ENCODE peak calls at places on chromosomes 2 and 18, in eight cellular contexts. One of them, this sample, is unnamed.
A peak's percentile ranks its signal among the peaks of the same experiment; 100 is the strongest.

GRCh38 chr2:42722328-42723190 is 41.4 kb downstream of the OXER1 start:
- DNase-seq in H9: no peak
- DNase-seq in CD8-positive, alpha-beta T cell: no peak
- DNase-seq in PC-3: peak; percentile 14
- DNase-seq in tibial nerve: no peak
- DNase-seq in body of pancreas: peak; percentile 91
- DNase-seq in fibroblast of villous mesenchyme: peak; percentile 95
- DNase-seq in fibroblast of lung: peak; percentile 95
- DNase-seq in this sample: peak; percentile 84

GRCh38 chr2:43387092-43388062 is 161.0 kb upstream of the ZFP36L2 start:
- DNase-seq in CD8-positive, alpha-beta T cell: no peak
- DNase-seq in tibial nerve: no peak
- DNase-seq in PC-3: peak; percentile 33
- DNase-seq in H9: no peak
- DNase-seq in body of pancreas: no peak
- DNase-seq in fibroblast of lung: peak; percentile 60
- DNase-seq in fibroblast of villous mesenchyme: peak; percentile 80
- DNase-seq in this sample: peak; percentile 32

GRCh38 chr2:205020673-205021072 is 475.4 kb downstream of the PARD3B start:
- DNase-seq in CD8-positive, alpha-beta T cell: no peak
- DNase-seq in H9: no peak
- DNase-seq in body of pancreas: no peak
- DNase-seq in tibial nerve: no peak
- DNase-seq in fibroblast of lung: no peak
- DNase-seq in fibroblast of villous mesenchyme: no peak
- DNase-seq in PC-3: no peak
- DNase-seq in this sample: no peak

GRCh38 chr2:71494523-71495155 is 41.3 kb downstream of the DYSF start:
- DNase-seq in PC-3: peak; percentile 31
- DNase-seq in CD8-positive, alpha-beta T cell: no peak
- DNase-seq in body of pancreas: no peak
- DNase-seq in H9: no peak
- DNase-seq in fibroblast of lung: no peak
- DNase-seq in fibroblast of villous mesenchyme: no peak
- DNase-seq in tibial nerve: no peak
- DNase-seq in this sample: no peak

GRCh38 chr2:11995381-11995947 is 249.0 kb downstream of the LPIN1 start:
- DNase-seq in CD8-positive, alpha-beta T cell: no peak
- DNase-seq in H9: no peak
- DNase-seq in body of pancreas: no peak
- DNase-seq in fibroblast of lung: peak; percentile 76
- DNase-seq in PC-3: peak; percentile 54
- DNase-seq in fibroblast of villous mesenchyme: peak; percentile 21
- DNase-seq in tibial nerve: no peak
- DNase-seq in this sample: peak; percentile 9

GRCh38 chr2:44171018-44171417 is 2.3 kb downstream of the PPM1B start:
- DNase-seq in CD8-positive, alpha-beta T cell: no peak
- DNase-seq in fibroblast of villous mesenchyme: peak; percentile 57
- DNase-seq in fibroblast of lung: peak; percentile 83
- DNase-seq in body of pancreas: no peak
- DNase-seq in H9: no peak
- DNase-seq in PC-3: peak; percentile 69
- DNase-seq in tibial nerve: no peak
- DNase-seq in this sample: peak; percentile 57

GRCh38 chr2:125085904-125086303 is 1060.8 kb downstream of the CNTNAP5 start:
- DNase-seq in fibroblast of villous mesenchyme: no peak
- DNase-seq in CD8-positive, alpha-beta T cell: no peak
- DNase-seq in fibroblast of lung: no peak
- DNase-seq in H9: no peak
- DNase-seq in body of pancreas: no peak
- DNase-seq in PC-3: no peak
- DNase-seq in tibial nerve: no peak
- DNase-seq in this sample: no peak

GRCh38 chr2:144374163-144374661 is 145.7 kb downstream of the ZEB2 start:
- DNase-seq in H9: no peak
- DNase-seq in body of pancreas: no peak
- DNase-seq in PC-3: peak; percentile 54
- DNase-seq in fibroblast of villous mesenchyme: no peak
- DNase-seq in tibial nerve: no peak
- DNase-seq in CD8-positive, alpha-beta T cell: no peak
- DNase-seq in fibroblast of lung: peak; percentile 82
- DNase-seq in this sample: no peak

GRCh38 chr2:227106845-227107759 is 56.9 kb downstream of the COL4A4 start:
- DNase-seq in H9: peak; percentile 60
- DNase-seq in PC-3: peak; percentile 81
- DNase-seq in fibroblast of lung: peak; percentile 52
- DNase-seq in CD8-positive, alpha-beta T cell: no peak
- DNase-seq in body of pancreas: peak; percentile 71
- DNase-seq in tibial nerve: no peak
- DNase-seq in fibroblast of villous mesenchyme: peak; percentile 76
- DNase-seq in this sample: peak; percentile 63

GRCh38 chr18:21270453-21270852 is 28.4 kb downstream of the GREB1L start:
- DNase-seq in PC-3: no peak
- DNase-seq in H9: no peak
- DNase-seq in body of pancreas: no peak
- DNase-seq in fibroblast of lung: peak; percentile 75
- DNase-seq in CD8-positive, alpha-beta T cell: no peak
- DNase-seq in fibroblast of villous mesenchyme: peak; percentile 33
- DNase-seq in tibial nerve: no peak
- DNase-seq in this sample: peak; percentile 85

GRCh38 chr2:192146069-192147006 is 48.4 kb downstream of the TMEFF2 start:
- DNase-seq in CD8-positive, alpha-beta T cell: no peak
- DNase-seq in tibial nerve: no peak
- DNase-seq in fibroblast of lung: peak; percentile 88
- DNase-seq in body of pancreas: no peak
- DNase-seq in H9: no peak
- DNase-seq in PC-3: peak; percentile 46
- DNase-seq in fibroblast of villous mesenchyme: peak; percentile 36
- DNase-seq in this sample: peak; percentile 54

GRCh38 chr2:236658974-236659757 is 89.5 kb downstream of the ACKR3 start:
- DNase-seq in H9: no peak
- DNase-seq in fibroblast of villous mesenchyme: no peak
- DNase-seq in fibroblast of lung: no peak
- DNase-seq in CD8-positive, alpha-beta T cell: no peak
- DNase-seq in tibial nerve: no peak
- DNase-seq in PC-3: no peak
- DNase-seq in body of pancreas: no peak
- DNase-seq in this sample: no peak

GRCh38 chr2:70942396-70942795 is 6.7 kb downstream of the ATP6V1B1 start:
- DNase-seq in PC-3: no peak
- DNase-seq in tibial nerve: no peak
- DNase-seq in fibroblast of lung: no peak
- DNase-seq in fibroblast of villous mesenchyme: no peak
- DNase-seq in H9: peak; percentile 19
- DNase-seq in CD8-positive, alpha-beta T cell: no peak
- DNase-seq in body of pancreas: no peak
- DNase-seq in this sample: no peak

GRCh38 chr2:127143851-127144782 is 37.2 kb upstream of the BIN1 start:
- DNase-seq in tibial nerve: no peak
- DNase-seq in body of pancreas: no peak
- DNase-seq in CD8-positive, alpha-beta T cell: no peak
- DNase-seq in H9: no peak
- DNase-seq in fibroblast of lung: peak; percentile 70
- DNase-seq in fibroblast of villous mesenchyme: peak; percentile 58
- DNase-seq in PC-3: no peak
- DNase-seq in this sample: peak; percentile 64
- TF ChIP-seq CTCF in tibial nerve: peak; percentile 44
- TF ChIP-seq CTCF in body of pancreas: no peak
- TF ChIP-seq CTCF in CD8-positive, alpha-beta T cell: no peak
- TF ChIP-seq CTCF in H9: no peak
- TF ChIP-seq CTCF in fibroblast of lung: peak; percentile 13
- TF ChIP-seq CTCF in fibroblast of villous mesenchyme: no peak
- TF ChIP-seq CTCF in PC-3: no peak
- TF ChIP-seq CTCF in this sample: peak; percentile 63

DNA sequence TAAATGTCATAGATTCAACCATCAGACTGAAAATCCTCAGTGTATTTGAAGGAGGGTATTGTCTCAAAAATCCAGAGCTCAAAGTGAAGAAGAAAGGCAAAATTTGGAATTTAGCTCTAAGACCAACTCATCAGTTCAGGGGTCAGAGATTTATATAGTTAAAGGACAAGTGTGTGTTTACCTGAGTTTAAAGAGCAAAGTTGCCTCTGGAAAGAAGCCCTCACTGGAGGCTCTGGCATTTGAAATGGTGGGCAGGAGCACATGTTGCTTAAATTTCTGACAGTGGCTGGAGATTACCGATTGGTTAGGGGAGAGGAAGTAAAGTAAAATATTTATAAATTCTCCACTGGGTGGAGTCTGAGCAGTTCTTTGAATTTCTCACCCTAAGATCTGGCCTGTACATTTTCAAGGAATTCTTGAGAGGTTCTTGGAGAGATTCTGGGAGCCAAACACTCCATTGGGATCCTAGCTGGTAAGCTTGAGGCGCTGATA is at the start of gene KYNU:
- DNase-seq in H9: no peak
- DNase-seq in body of pancreas: no peak
- DNase-seq in PC-3: peak; percentile 30
- DNase-seq in fibroblast of villous mesenchyme: peak; percentile 41
- DNase-seq in fibroblast of lung: no peak
- DNase-seq in CD8-positive, alpha-beta T cell: no peak
- DNase-seq in tibial nerve: no peak
- DNase-seq in this sample: no peak
- TF ChIP-seq CTCF in H9: no peak
- TF ChIP-seq CTCF in body of pancreas: no peak
- TF ChIP-seq CTCF in PC-3: peak; percentile 48
- TF ChIP-seq CTCF in fibroblast of villous mesenchyme: no peak
- TF ChIP-seq CTCF in fibroblast of lung: peak; percentile 6
- TF ChIP-seq CTCF in CD8-positive, alpha-beta T cell: no peak
- TF ChIP-seq CTCF in tibial nerve: no peak
- TF ChIP-seq CTCF in this sample: peak; percentile 20

DNA sequence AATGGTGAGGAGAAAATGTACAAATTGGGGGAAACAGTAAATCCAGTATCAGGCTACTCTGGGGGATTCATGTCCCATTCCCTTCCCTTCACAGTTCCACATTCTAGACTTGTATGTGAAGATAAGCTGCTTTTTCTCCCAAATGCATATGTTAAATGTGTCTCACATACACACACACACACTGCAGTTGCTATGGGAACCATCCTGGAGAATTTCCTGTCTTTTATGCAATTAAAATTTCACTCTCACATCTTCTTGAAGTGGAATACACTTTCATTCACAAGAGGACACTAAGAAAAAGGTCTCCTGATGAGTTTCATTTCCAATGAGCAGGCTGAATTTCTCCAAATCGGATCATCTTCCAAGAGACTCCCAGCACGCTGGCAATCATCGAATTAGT is 366.0 kb downstream of the LRATD1 start:
- DNase-seq in H9: no peak
- DNase-seq in fibroblast of villous mesenchyme: no peak
- DNase-seq in tibial nerve: no peak
- DNase-seq in fibroblast of lung: no peak
- DNase-seq in body of pancreas: no peak
- DNase-seq in CD8-positive, alpha-beta T cell: no peak
- DNase-seq in PC-3: no peak
- DNase-seq in this sample: no peak
- TF ChIP-seq CTCF in H9: no peak
- TF ChIP-seq CTCF in fibroblast of villous mesenchyme: no peak
- TF ChIP-seq CTCF in tibial nerve: no peak
- TF ChIP-seq CTCF in fibroblast of lung: no peak
- TF ChIP-seq CTCF in body of pancreas: no peak
- TF ChIP-seq CTCF in CD8-positive, alpha-beta T cell: no peak
- TF ChIP-seq CTCF in PC-3: no peak
- TF ChIP-seq CTCF in this sample: no peak

GRCh38 chr18:41938445-41938844 is 16.6 kb upstream of the PIK3C3 start:
- DNase-seq in H9: no peak
- DNase-seq in fibroblast of lung: peak; percentile 97
- DNase-seq in tibial nerve: no peak
- DNase-seq in fibroblast of villous mesenchyme: peak; percentile 76
- DNase-seq in CD8-positive, alpha-beta T cell: no peak
- DNase-seq in PC-3: peak; percentile 21
- DNase-seq in body of pancreas: no peak
- DNase-seq in this sample: peak; percentile 95
- TF ChIP-seq CTCF in H9: peak; percentile 14
- TF ChIP-seq CTCF in fibroblast of lung: peak; percentile 10
- TF ChIP-seq CTCF in tibial nerve: no peak
- TF ChIP-seq CTCF in fibroblast of villous mesenchyme: peak; percentile 7
- TF ChIP-seq CTCF in CD8-positive, alpha-beta T cell: no peak
- TF ChIP-seq CTCF in PC-3: no peak
- TF ChIP-seq CTCF in body of pancreas: no peak
- TF ChIP-seq CTCF in this sample: peak; percentile 66

DNA sequence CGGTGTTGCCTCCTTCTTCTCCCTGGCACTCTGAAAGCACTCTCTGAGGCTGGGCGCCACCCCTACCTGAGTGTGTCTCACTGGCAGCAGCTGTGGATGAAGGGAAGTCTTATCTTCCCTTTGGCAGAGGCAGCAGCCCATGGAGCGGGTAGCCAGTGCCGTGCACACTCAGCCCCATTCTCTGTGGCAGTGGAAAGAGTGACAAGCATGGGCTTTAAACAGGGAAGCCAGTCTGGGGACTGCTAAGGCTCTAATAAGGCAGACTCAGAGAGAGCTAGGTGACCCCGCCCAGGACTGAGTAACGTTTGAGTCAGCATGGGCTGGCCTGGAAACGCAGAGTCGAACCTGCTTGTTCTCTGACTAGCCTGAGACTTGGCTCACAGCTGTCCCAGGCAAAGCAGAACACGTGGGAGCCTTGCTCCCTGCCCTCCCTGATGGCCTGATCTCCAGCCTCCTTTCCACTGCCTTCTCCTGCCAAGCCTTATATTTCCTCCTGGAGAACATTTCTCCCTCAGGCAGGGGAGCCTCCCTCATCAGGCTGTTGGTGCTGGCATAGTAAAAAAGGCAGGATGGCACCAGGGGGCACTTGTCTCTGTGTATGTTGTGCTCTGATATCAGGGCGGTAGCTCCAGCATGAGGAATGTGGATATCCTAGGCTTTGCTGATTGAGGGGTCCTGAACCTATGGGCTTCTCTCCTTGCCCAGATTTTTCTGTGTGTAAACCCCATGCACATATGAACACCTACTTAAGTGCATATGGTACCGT is 93.9 kb upstream of the LGALSL start:
- DNase-seq in H9: peak; percentile 52
- DNase-seq in tibial nerve: peak; percentile 32
- DNase-seq in CD8-positive, alpha-beta T cell: no peak
- DNase-seq in fibroblast of villous mesenchyme: peak; percentile 81
- DNase-seq in fibroblast of lung: peak; percentile 94
- DNase-seq in PC-3: peak; percentile 99
- DNase-seq in body of pancreas: peak; percentile 96
- DNase-seq in this sample: peak; percentile 89
- TF ChIP-seq CTCF in H9: no peak
- TF ChIP-seq CTCF in tibial nerve: no peak
- TF ChIP-seq CTCF in CD8-positive, alpha-beta T cell: no peak
- TF ChIP-seq CTCF in fibroblast of villous mesenchyme: no peak
- TF ChIP-seq CTCF in fibroblast of lung: no peak
- TF ChIP-seq CTCF in PC-3: peak; percentile 36
- TF ChIP-seq CTCF in body of pancreas: no peak
- TF ChIP-seq CTCF in this sample: peak; percentile 26

This sample was measured in HFFc6.